ENCODE peak calls at places on chromosomes 16 and 17, in six cellular contexts. J, E, C, N, O and Y are unnamed samples. For H3K4me1, the result is how much of the 10 kb centered on the place peaks cover.

GRCh38 chr17:63528183-63528582 is 5.0 kb downstream of the KCNH6 start:
- DNase-seq in E (no peak), N (no peak), J (no peak), C (no peak), O (no peak), Y (no peak)

GRCh38 chr16:46812781-46813555 is 18.0 kb downstream of the C16orf87 start:
- DNase-seq in E (no peak), N (no peak), C (no peak), O (no peak), J (no peak), Y (no peak)

GRCh38 chr16:80294172-80294571 is 246.6 kb upstream of the DYNLRB2 start:
- DNase-seq in N (no peak), E (no peak), J (no peak), O (no peak), C (no peak), Y (no peak)

GRCh38 chr17:42183741-42184711 is 1.2 kb downstream of the HCRT start:
- DNase-seq in C (peak), E (peak), J (peak), N (peak), O (peak), Y (peak)

GRCh38 chr17:55845385-55845784 is 94.5 kb downstream of the PCTP start:
- DNase-seq in O (peak), N (peak), C (peak), E (peak), J (no peak), Y (peak)

GRCh38 chr17:65231086-65231485 is 93.9 kb downstream of the RGS9 start:
- DNase-seq in E (no peak), C (no peak), J (no peak), N (no peak), O (no peak), Y (no peak)

GRCh38 chr16:69495821-69496220 is 69.9 kb upstream of the NFAT5 start:
- DNase-seq in C (peak), N (no peak), E (no peak), J (no peak), O (no peak), Y (no peak)

GRCh38 chr17:43367588-43368242 is 31.1 kb upstream of the ARL4D start:
- DNase-seq in N (peak), E (no peak), C (no peak), O (no peak), J (no peak), Y (no peak)

GRCh38 chr16:761580-761979 is 1.0 kb downstream of the MSLN start:
- DNase-seq in E (no peak), O (no peak), C (no peak), J (no peak), N (no peak), Y (no peak)

GRCh38 chr17:8941980-8942617 is 23.4 kb downstream of the PIK3R5 start:
- DNase-seq in J (no peak), E (no peak), O (no peak), N (no peak), C (no peak), Y (no peak)

GRCh38 chr17:8940866-8941471 is 24.5 kb downstream of the PIK3R5 start:
- DNase-seq in N (no peak), E (no peak), C (no peak), O (no peak), J (no peak), Y (no peak)

GRCh38 chr17:8944083-8944482 is 21.4 kb downstream of the PIK3R5 start:
- DNase-seq in O (no peak), N (no peak), C (no peak), J (no peak), E (no peak), Y (no peak)

GRCh38 chr17:8939496-8940334 is 25.8 kb downstream of the PIK3R5 start:
- DNase-seq in C (no peak), J (no peak), E (no peak), N (no peak), O (no peak), Y (no peak)

DNA sequence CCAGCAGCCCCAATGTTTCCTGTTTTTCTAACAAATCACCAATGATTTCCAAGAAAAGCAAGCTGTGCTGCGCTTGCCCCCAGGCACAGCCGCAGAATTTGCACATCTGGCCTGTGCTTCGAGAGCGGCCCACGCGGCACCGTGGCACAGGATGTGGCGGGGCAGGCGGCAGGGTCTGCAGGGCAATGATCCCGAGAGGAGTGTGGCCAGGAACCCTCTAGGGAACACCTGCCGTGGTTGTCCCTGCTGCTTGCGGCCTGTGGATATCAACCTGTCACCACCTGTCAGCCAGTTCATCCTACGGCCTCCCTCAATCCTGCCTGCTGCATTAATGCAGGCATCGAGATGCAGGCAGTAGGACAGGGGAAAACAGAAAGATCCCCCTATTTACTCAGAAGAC is 24.0 kb downstream of the PIK3R5 start:
- DNase-seq in N (no peak), O (no peak), E (no peak), C (no peak), J (no peak), Y (peak)
- H3K4me1 ChIP-seq in N (under half), O (under half), E (under half), C (under half), J (under half), Y (under half)

GRCh38 chr16:54055191-54055590 is 231.4 kb downstream of the IRX3 start:
- DNase-seq in N (no peak), C (no peak), J (no peak), E (no peak), O (no peak), Y (no peak)

GRCh38 chr16:54055864-54056263 is 230.7 kb downstream of the IRX3 start:
- DNase-seq in N (no peak), O (no peak), E (no peak), J (no peak), C (no peak), Y (no peak)

GRCh38 chr16:54051821-54052220 is 234.8 kb downstream of the IRX3 start:
- DNase-seq in O (no peak), E (no peak), J (no peak), N (no peak), C (no peak), Y (no peak)

GRCh38 chr16:54052271-54052670 is 234.3 kb downstream of the IRX3 start:
- DNase-seq in J (no peak), E (no peak), C (no peak), O (no peak), N (no peak), Y (no peak)

GRCh38 chr16:54054237-54054780 is 232.3 kb downstream of the IRX3 start:
- DNase-seq in O (no peak), N (no peak), C (no peak), E (no peak), J (no peak), Y (no peak)
- TF ChIP-seq POLR2AphosphoS5 in O (no peak), N (no peak), C (no peak), E (no peak), J (no peak), Y (no peak)

GRCh38 chr17:16975744-16976625 is 4.1 kb upstream of the TNFRSF13B start:
- DNase-seq in C (no peak), J (no peak), O (no peak), N (peak), E (no peak), Y (no peak)
- H3K4me1 ChIP-seq in C (under half), J (under half), O (under half), N (under half), E (under half), Y (under half)

GRCh38 chr16:10740845-10741208 is 2.8 kb upstream of the NUBP1 start:
- DNase-seq in N (no peak), O (no peak), C (peak), J (no peak), E (no peak), Y (no peak)

GRCh38 chr16:10740000-10740844 is 3.4 kb upstream of the NUBP1 start:
- DNase-seq in E (no peak), J (no peak), N (no peak), O (no peak), C (peak), Y (no peak)

GRCh38 chr16:10741844-10742243 is 1.8 kb upstream of the NUBP1 start:
- DNase-seq in E (no peak), C (peak), N (no peak), J (no peak), O (peak), Y (peak)

GRCh38 chr16:10736926-10737625 is 6.6 kb upstream of the NUBP1 start:
- DNase-seq in O (no peak), J (peak), E (peak), C (peak), N (peak), Y (peak)

GRCh38 chr16:10738231-10739077 is 5.2 kb upstream of the NUBP1 start:
- DNase-seq in C (peak), E (no peak), J (peak), N (no peak), O (peak), Y (peak)
- TF ChIP-seq POLR2AphosphoS5 in C (peak), E (no peak), J (no peak), N (no peak), O (peak), Y (no peak)

GRCh38 chr17:77877674-77878355 is 80.7 kb upstream of the TNRC6C start:
- DNase-seq in J (no peak), N (no peak), E (no peak), C (no peak), O (no peak), Y (no peak)

GRCh38 chr17:77881545-77881944 is 77.0 kb upstream of the TNRC6C start:
- DNase-seq in J (peak), N (no peak), E (peak), C (peak), O (peak), Y (peak)

GRCh38 chr17:77879226-77879895 is 79.1 kb upstream of the TNRC6C start:
- DNase-seq in J (no peak), N (no peak), E (no peak), C (no peak), O (no peak), Y (no peak)

GRCh38 chr17:77880702-77881450 is 77.6 kb upstream of the TNRC6C start:
- DNase-seq in E (no peak), C (no peak), J (no peak), O (no peak), N (no peak), Y (no peak)

DNA sequence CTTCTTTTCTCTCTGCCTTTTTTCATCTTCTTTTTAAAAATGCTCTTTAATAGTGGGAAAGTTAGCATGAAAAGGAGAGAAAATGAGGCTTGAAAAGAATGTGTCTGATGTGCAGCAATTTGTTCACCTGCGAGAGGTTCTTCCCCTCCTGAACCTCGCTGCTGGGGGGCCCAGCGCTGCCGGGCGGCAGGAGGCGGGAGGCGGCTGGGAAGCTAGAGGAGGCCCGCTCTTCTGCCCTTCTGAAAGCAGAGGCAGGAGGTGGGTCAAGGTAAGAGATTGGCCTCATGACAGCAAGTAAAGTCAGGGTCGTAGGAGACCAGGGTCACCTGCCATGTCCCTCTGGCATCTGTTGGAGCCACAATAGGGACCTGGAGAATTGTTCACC is 78.6 kb upstream of the TNRC6C start:
- DNase-seq in C (no peak), O (no peak), J (no peak), E (no peak), N (no peak), Y (no peak)
- H3K4me1 ChIP-seq in C (under half), O (under half), J (under half), E (under half), N (under half), Y (under half)